ENCODE peak calls at places on chromosomes 13 and 19, in seven cellular contexts. X, M, K, W, J, V and L are unnamed samples.

GRCh38 chr13:111559612-111560423 is 239.4 kb downstream of the TEX29 start:
- DNase-seq in W (no peak), V (no peak), J (no peak), K (no peak), M (no peak), X (no peak), L (no peak)

GRCh38 chr13:59126474-59126873 is 1037.3 kb downstream of the DIAPH3 start:
- DNase-seq in J (no peak), X (no peak), K (no peak), W (no peak), V (no peak), M (no peak), L (no peak)

GRCh38 chr13:93800342-93800741 is 573.7 kb downstream of the GPC6 start:
- DNase-seq in M (no peak), X (no peak), W (no peak), K (no peak), J (no peak), V (no peak), L (no peak)

GRCh38 chr13:59121507-59121906 is 1042.2 kb downstream of the DIAPH3 start:
- DNase-seq in W (no peak), M (no peak), J (no peak), V (peak; percentile 12), X (no peak), K (no peak), L (no peak)

GRCh38 chr19:3690551-3691371 is 9.5 kb downstream of the PIP5K1C start:
- DNase-seq in V (no peak), K (no peak), X (no peak), J (peak; percentile 64), M (no peak), W (no peak), L (no peak)

GRCh38 chr13:33213024-33213795 is 72.3 kb downstream of the STARD13 start:
- DNase-seq in K (no peak), V (no peak), X (no peak), J (no peak), M (no peak), W (no peak), L (peak; percentile 92)

GRCh38 chr13:51282322-51282721 is 57.2 kb upstream of the SERPINE3 start:
- DNase-seq in K (no peak), W (no peak), V (no peak), M (no peak), X (no peak), J (no peak), L (no peak)

GRCh38 chr13:44271031-44271433 is 102.6 kb upstream of the SERP2 start:
- DNase-seq in X (no peak), V (peak; percentile 70), M (no peak), K (no peak), J (no peak), W (no peak), L (peak; percentile 77)

GRCh38 chr19:18795540-18795939 is 4.4 kb upstream of the COMP start:
- DNase-seq in W (no peak), V (no peak), X (peak; percentile 48), J (peak; percentile 67), M (no peak), K (no peak), L (peak; percentile 58)

GRCh38 chr13:86757236-86757978 is 913.8 kb upstream of the SLITRK5 start:
- DNase-seq in V (peak; percentile 82), J (no peak), W (no peak), M (no peak), X (no peak), K (no peak), L (peak; percentile 73)

GRCh38 chr19:40684280-40684679 is 6.2 kb downstream of the NUMBL start:
- DNase-seq in V (no peak), W (no peak), X (no peak), K (no peak), M (no peak), J (peak; percentile 79), L (no peak)

GRCh38 chr13:104694397-104694796 is 1628.2 kb upstream of the SLC10A2 start:
- DNase-seq in M (no peak), K (no peak), J (no peak), W (no peak), X (no peak), V (no peak), L (no peak)

GRCh38 chr13:34657716-34658115 is 284.4 kb upstream of the NBEA start:
- DNase-seq in J (no peak), X (no peak), K (no peak), M (no peak), W (no peak), V (peak; percentile 87), L (peak; percentile 72)

GRCh38 chr19:45177817-45178261 is at the start of gene TRAPPC6A:
- DNase-seq in M (no peak), J (no peak), K (no peak), W (no peak), V (peak; percentile 44), X (no peak), L (peak; percentile 97)

GRCh38 chr19:39671739-39672363 is 16.1 kb downstream of the LGALS16 start:
- DNase-seq in K (no peak), V (peak; percentile 70), M (no peak), J (no peak), W (no peak), X (peak; percentile 64), L (peak; percentile 62)

GRCh38 chr13:92994056-92994455 is 232.6 kb upstream of the GPC6 start:
- DNase-seq in V (peak; percentile 42), J (no peak), K (no peak), M (no peak), X (peak; percentile 12), W (no peak), L (peak; percentile 69)

GRCh38 chr13:94620286-94620896 is 18.7 kb downstream of the GPR180 start:
- DNase-seq in X (peak; percentile 46), V (peak; percentile 61), M (no peak), W (no peak), K (no peak), J (no peak), L (peak; percentile 68)

GRCh38 chr13:105097501-105097900 is 1438.0 kb downstream of the EFNB2 start:
- DNase-seq in X (no peak), M (no peak), J (no peak), V (no peak), K (no peak), W (no peak), L (no peak)

GRCh38 chr19:12856684-12857083 is 18.4 kb downstream of the MAST1 start:
- DNase-seq in W (no peak), M (no peak), J (no peak), K (no peak), V (no peak), X (no peak), L (no peak)

GRCh38 chr13:35210234-35210633 is 266.3 kb downstream of the MAB21L1 start:
- DNase-seq in X (peak; percentile 30), V (peak; percentile 11), J (no peak), M (no peak), W (no peak), K (no peak), L (peak; percentile 30)

GRCh38 chr19:42092350-42092749 is 16.4 kb downstream of the ZNF574 start:
- DNase-seq in J (no peak), X (peak; percentile 25), W (no peak), K (no peak), V (peak; percentile 60), M (peak; percentile 65), L (peak; percentile 54)

GRCh38 chr19:40623403-40624239 is 22.5 kb downstream of the LTBP4 start:
- DNase-seq in M (peak; percentile 85), K (no peak), V (peak; percentile 85), W (no peak), X (peak; percentile 63), J (peak; percentile 80), L (peak; percentile 86)

GRCh38 chr13:26914624-26915023 is 154.0 kb upstream of the GPR12 start:
- DNase-seq in J (no peak), X (peak; percentile 10), W (no peak), M (no peak), K (no peak), V (no peak), L (peak; percentile 82)

GRCh38 chr13:103351035-103351828 is 285.0 kb upstream of the SLC10A2 start:
- DNase-seq in K (no peak), M (peak; percentile 10), W (no peak), V (peak; percentile 59), J (no peak), X (peak; percentile 34), L (peak; percentile 15)

GRCh38 chr13:40564342-40564997 is 102.0 kb downstream of the FOXO1 start:
- DNase-seq in W (no peak), J (no peak), M (no peak), X (peak; percentile 49), V (no peak), K (no peak), L (no peak)

GRCh38 chr19:46049597-46049996 is 8.8 kb upstream of the IGFL4 start:
- DNase-seq in M (no peak), V (no peak), W (no peak), J (no peak), X (no peak), K (no peak), L (no peak)

GRCh38 chr13:97000295-97000925 is 6.1 kb upstream of the OXGR1 start:
- DNase-seq in J (no peak), W (no peak), V (no peak), X (peak; percentile 75), M (no peak), K (no peak), L (no peak)

DNA sequence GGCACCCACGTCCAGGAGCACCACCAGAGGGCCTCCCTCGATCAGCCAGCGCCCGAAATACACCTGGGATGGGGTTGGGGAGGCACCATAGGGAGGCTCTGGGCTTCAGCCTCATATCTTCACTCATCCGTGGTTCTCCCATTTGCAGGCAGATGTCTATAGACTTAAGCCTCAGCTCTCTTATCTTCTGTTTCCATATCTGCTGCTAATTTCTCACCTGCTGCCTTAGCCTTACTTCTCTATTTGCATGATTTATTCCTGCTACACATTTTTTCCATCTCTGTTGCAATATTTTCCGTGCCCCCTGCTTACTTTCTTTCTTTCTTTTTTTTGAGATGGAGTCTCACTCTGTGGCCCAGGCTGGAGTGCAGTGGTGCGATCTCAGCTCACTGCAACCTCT is 5.8 kb downstream of the GYS1 start:
- DNase-seq in X (no peak), V (no peak), M (no peak), K (no peak), J (no peak), W (no peak), L (no peak)
- TF ChIP-seq CTCF in X (no peak), V (peak; percentile 11), M (no peak), K (no peak), J (no peak), W (no peak), L (no peak)

GRCh38 chr19:9768175-9769112 is at the start of gene ZNF846:
- DNase-seq in X (peak; percentile 98), J (peak; percentile 98), M (peak; percentile 95), K (peak; percentile 90), W (peak; percentile 91), V (peak; percentile 99), L (peak; percentile 97)
- H3K4me3 ChIP-seq in X (peak within 1 kb of the TSS; percentile 78), J (peak within 1 kb of the TSS; percentile 58), M (peak within 1 kb of the TSS; percentile 47), K (peak within 1 kb of the TSS; percentile 82), W (peak within 1 kb of the TSS; percentile 70), V (peak within 1 kb of the TSS; percentile 93), L (peak within 1 kb of the TSS; percentile 90)

DNA sequence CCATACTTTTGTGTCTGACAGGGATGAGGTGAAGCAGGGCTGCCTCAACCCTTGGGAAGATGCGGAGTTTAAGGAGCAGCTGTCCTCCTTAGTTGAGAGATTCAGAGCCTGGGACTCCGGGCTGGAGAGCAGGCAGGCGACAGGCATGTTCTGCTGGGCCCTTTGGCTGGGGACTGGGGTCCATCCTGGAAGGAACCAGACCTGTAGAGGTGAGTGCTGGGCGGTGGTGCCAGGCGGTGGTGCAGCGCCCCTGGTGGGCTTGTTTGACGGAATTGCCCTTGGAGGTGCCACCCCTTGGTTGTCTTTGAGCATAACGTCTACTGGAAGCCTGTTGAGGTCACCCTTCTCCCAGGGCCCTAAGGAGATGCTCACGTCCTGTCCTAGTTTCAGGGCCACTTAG is 20.6 kb upstream of the SLC15A1 start:
- DNase-seq in X (no peak), J (peak; percentile 59), V (no peak), M (no peak), K (no peak), W (no peak), L (no peak)
- TF ChIP-seq CTCF in X (peak; percentile 2), J (no peak), V (no peak), M (no peak), K (no peak), W (no peak), L (no peak)

GRCh38 chr13:112985803-112986408 is 16.9 kb downstream of the MCF2L start:
- DNase-seq in K (no peak), J (peak; percentile 68), M (no peak), X (no peak), V (no peak), W (no peak), L (no peak)
- H3K4me3 ChIP-seq in K (peak overlapping the region; percentile 41), J (no peak overlapping the region), M (no peak overlapping the region), X (no peak overlapping the region), V (no peak overlapping the region), W (no peak overlapping the region), L (no peak overlapping the region)